ENCODE peak calls at places on chromosomes 5 and 9, in seven cellular contexts. B is fibroblast of the aortic adventitia, M is nephron progenitor cell, U is GM13976, O is cardiac fibroblast, F is heart left ventricle, I is neural progenitor cell. G is an unnamed sample.
A peak's percentile ranks its signal among the peaks of the same experiment; 100 is the strongest.

GRCh38 chr9:80049096-80049495 is 477.3 kb downstream of the TLE4 start:
- DNase-seq in B (no peak), M (no peak), U (no peak), O (no peak), F (no peak), I (peak; percentile 21), G (no peak)

GRCh38 chr9:91929331-91929730 is 20.7 kb downstream of the ROR2 start:
- DNase-seq in B (no peak), M (no peak), U (no peak), O (no peak), F (no peak), I (no peak), G (no peak)

GRCh38 chr9:8514760-8515159 is 715.2 kb upstream of the DMAC1 start:
- DNase-seq in B (no peak), M (no peak), U (no peak), O (no peak), F (no peak), I (peak; percentile 13), G (no peak)

GRCh38 chr9:133359420-133360175 is 3.2 kb downstream of the SURF2 start:
- DNase-seq in B (no peak), M (peak; percentile 42), U (no peak), O (no peak), F (no peak), I (peak; percentile 66), G (no peak)

GRCh38 chr9:126131066-126132010 is 195.3 kb upstream of the MVB12B start:
- DNase-seq in B (no peak), M (no peak), U (no peak), O (no peak), F (no peak), I (no peak), G (no peak)

GRCh38 chr9:4238522-4238921 is 61.3 kb downstream of the GLIS3 start:
- DNase-seq in B (peak; percentile 45), M (no peak), U (no peak), O (peak; percentile 31), F (no peak), I (no peak), G (no peak)

GRCh38 chr5:127011961-127012644 is 18.3 kb downstream of the MARCHF3 start:
- DNase-seq in B (no peak), M (no peak), U (peak; percentile 27), O (peak; percentile 29), F (no peak), I (no peak), G (no peak)

GRCh38 chr5:179345429-179346321 is at the start of gene ADAMTS2:
- DNase-seq in B (peak; percentile 47), M (peak; percentile 82), U (no peak), O (peak; percentile 75), F (peak; percentile 84), I (peak; percentile 88), G (peak; percentile 32)

GRCh38 chr9:130860458-130861316 is 25.6 kb downstream of the ABL1 start:
- DNase-seq in B (peak; percentile 96), M (no peak), U (no peak), O (peak; percentile 96), F (peak; percentile 86), I (peak; percentile 43), G (no peak)

GRCh38 chr5:60700347-60700815 is 415 bp upstream of the DEPDC1B start:
- DNase-seq in B (no peak), M (no peak), U (peak; percentile 21), O (peak; percentile 12), F (no peak), I (no peak), G (no peak)

GRCh38 chr5:65832603-65833228 is 93.7 kb upstream of the ERBIN start:
- DNase-seq in B (no peak), M (no peak), U (no peak), O (no peak), F (no peak), I (no peak), G (no peak)

GRCh38 chr9:129033216-129033615 is 3.2 kb upstream of the MIGA2 start:
- DNase-seq in B (no peak), M (no peak), U (no peak), O (no peak), F (no peak), I (no peak), G (no peak)

GRCh38 chr5:177086918-177087706 is 397 bp downstream of the FGFR4 start:
- DNase-seq in B (no peak), M (peak; percentile 71), U (peak; percentile 84), O (no peak), F (peak; percentile 70), I (peak; percentile 84), G (peak; percentile 52)
- TF ChIP-seq CTCF in B (peak; percentile 36), M (peak; percentile 60), U (peak; percentile 74), O (peak; percentile 30), F (peak; percentile 45), I (peak; percentile 75), G (peak; percentile 77)

GRCh38 chr5:43658499-43658898 is 55.5 kb downstream of the NNT start:
- DNase-seq in B (peak; percentile 82), M (no peak), U (no peak), O (peak; percentile 27), F (no peak), I (no peak), G (no peak)

GRCh38 chr5:43663916-43664315 is 60.9 kb downstream of the NNT start:
- DNase-seq in B (no peak), M (no peak), U (no peak), O (no peak), F (no peak), I (no peak), G (no peak)

GRCh38 chr5:43659075-43659474 is 56.1 kb downstream of the NNT start:
- DNase-seq in B (no peak), M (no peak), U (no peak), O (no peak), F (no peak), I (no peak), G (no peak)

GRCh38 chr5:43664641-43665040 is 61.7 kb downstream of the NNT start:
- DNase-seq in B (peak; percentile 52), M (no peak), U (no peak), O (peak; percentile 12), F (no peak), I (no peak), G (no peak)

GRCh38 chr5:43661102-43661501 is 58.1 kb downstream of the NNT start:
- DNase-seq in B (peak; percentile 72), M (peak; percentile 27), U (no peak), O (peak; percentile 71), F (no peak), I (peak; percentile 65), G (peak; percentile 9)
- TF ChIP-seq CTCF in B (peak; percentile 44), M (peak; percentile 42), U (no peak), O (peak; percentile 19), F (peak; percentile 36), I (peak; percentile 68), G (peak; percentile 64)

GRCh38 chr5:7392401-7393024 is 3.4 kb upstream of the ADCY2 start:
- DNase-seq in B (peak; percentile 71), M (peak; percentile 22), U (no peak), O (peak; percentile 7), F (no peak), I (peak; percentile 66), G (peak; percentile 41)
- TF ChIP-seq CTCF in B (peak; percentile 68), M (peak; percentile 62), U (no peak), O (peak; percentile 34), F (peak; percentile 49), I (peak; percentile 73), G (peak; percentile 74)

DNA sequence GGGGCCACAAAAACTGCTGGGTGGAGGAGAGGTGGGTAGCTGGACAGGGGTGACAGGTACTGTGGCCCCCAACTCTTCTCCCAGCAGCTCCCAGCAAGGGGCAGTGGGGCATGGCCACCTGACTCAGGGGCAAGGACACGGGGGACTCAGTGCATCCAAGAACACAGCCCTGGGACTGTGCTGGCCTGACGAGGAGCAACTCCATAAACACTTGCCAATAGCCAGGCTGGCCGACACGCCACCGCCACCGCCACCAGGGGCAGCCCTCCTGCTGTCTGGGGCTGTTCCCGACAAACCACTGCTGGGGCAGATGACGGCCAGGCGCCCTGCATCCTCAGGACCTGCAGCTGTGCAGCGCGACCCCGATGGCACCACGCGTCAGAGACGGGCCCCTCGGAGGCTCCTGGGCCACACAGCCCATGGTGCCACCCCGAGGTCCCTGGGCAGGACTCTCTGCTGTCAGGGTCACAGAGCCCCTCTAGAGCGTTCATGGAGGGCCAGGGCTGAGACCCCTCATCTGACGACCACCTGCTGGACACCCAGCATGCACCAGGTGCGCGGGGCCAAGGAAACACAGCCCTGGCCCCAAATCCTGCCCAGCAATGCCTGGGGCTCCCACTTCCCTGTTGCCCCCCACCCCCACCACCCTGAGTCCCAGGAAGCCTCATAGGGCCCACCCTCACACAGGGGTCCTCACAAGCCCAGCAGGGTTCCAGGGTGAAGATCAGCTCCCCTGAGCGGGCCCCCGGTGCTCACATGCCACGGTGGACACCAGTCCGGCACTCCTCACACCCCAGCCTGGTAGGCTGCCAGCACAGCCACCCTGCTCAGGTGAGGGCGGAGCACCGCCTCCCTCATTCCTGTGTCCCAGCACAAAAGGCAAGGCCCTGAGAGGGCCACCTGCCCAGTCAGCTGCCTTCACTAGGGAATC is 56.0 kb upstream of the UBAC1 start:
- DNase-seq in B (no peak), M (no peak), U (no peak), O (no peak), F (no peak), I (no peak), G (no peak)
- TF ChIP-seq CTCF in B (no peak), M (no peak), U (no peak), O (no peak), F (no peak), I (no peak), G (no peak)

DNA sequence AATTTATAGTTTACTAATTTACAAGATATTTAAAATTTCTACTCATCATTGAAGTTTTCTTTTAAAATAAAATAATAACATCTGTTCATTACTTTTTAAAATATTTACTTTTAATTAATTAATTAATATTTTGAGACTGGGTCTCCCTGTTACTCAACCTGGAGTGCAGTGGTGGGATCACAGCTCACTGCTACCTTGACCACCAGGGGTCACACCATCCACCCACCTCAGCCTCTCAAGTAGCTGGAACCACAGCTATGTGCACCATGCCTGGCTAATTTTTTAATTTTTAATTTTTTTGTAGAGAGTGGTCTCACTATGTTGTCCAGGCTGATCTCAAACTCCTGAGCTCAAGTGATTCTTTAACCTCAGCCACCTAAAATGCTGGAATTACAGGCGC is 1013.6 kb downstream of the CDH9 start:
- DNase-seq in B (no peak), M (peak; percentile 39), U (no peak), O (no peak), F (no peak), I (peak; percentile 41), G (no peak)
- TF ChIP-seq CTCF in B (no peak), M (peak; percentile 56), U (no peak), O (no peak), F (no peak), I (peak; percentile 65), G (peak; percentile 58)